ENCODE peak calls at places on chromosomes 13 and 19, in eight cellular contexts. N is Caco-2; O is breast epithelium; J is NT2/D1; S is AG04450; L is tibial nerve; Q is CD8-positive, alpha-beta memory T cell; W is thoracic aorta. B is an unnamed sample.

GRCh38 chr13:109610517-109610916 is 175.9 kb downstream of the IRS2 start:
- DNase-seq in N (peak; percentile 47), O (no peak), J (no peak), S (no peak), L (no peak), Q (peak; percentile 26), W (no peak), B (no peak)

GRCh38 chr19:41351339-41352245 is 2.1 kb downstream of the TGFB1 start:
- DNase-seq in N (no peak), O (no peak), J (no peak), S (no peak), L (no peak), Q (peak; percentile 85), W (no peak), B (peak; percentile 78)

GRCh38 chr19:18051887-18052286 is 34.8 kb downstream of the IL12RB1 start:
- DNase-seq in N (no peak), O (no peak), J (no peak), S (no peak), L (no peak), Q (no peak), W (no peak), B (no peak)

GRCh38 chr13:73622375-73622774 is 511.8 kb downstream of the KLF12 start:
- DNase-seq in N (no peak), O (no peak), J (no peak), S (no peak), L (no peak), Q (no peak), W (no peak), B (no peak)

GRCh38 chr19:10402441-10403038 is 802 bp downstream of the CDC37 start:
- DNase-seq in N (peak; percentile 55), O (no peak), J (no peak), S (no peak), L (no peak), Q (no peak), W (no peak), B (peak; percentile 77)

GRCh38 chr13:98206946-98207345 is 29.9 kb upstream of the RNF113B start:
- DNase-seq in N (no peak), O (no peak), J (no peak), S (peak; percentile 89), L (no peak), Q (no peak), W (no peak), B (no peak)

GRCh38 chr19:6925801-6926751 is 38.7 kb downstream of the ADGRE1 start:
- DNase-seq in N (no peak), O (no peak), J (no peak), S (no peak), L (no peak), Q (peak; percentile 3), W (no peak), B (no peak)

GRCh38 chr13:21071015-21071414 is 9.6 kb upstream of the LATS2 start:
- DNase-seq in N (peak; percentile 58), O (no peak), J (no peak), S (no peak), L (no peak), Q (no peak), W (no peak), B (no peak)

GRCh38 chr19:15422311-15423075 is 3.7 kb upstream of the AKAP8L start:
- DNase-seq in N (no peak), O (no peak), J (no peak), S (no peak), L (no peak), Q (no peak), W (no peak), B (no peak)

GRCh38 chr19:21474671-21475181 is 30.7 kb upstream of the ZNF429 start:
- DNase-seq in N (no peak), O (peak; percentile 87), J (peak; percentile 93), S (peak; percentile 2), L (peak; percentile 37), Q (peak; percentile 21), W (peak; percentile 20), B (no peak)

GRCh38 chr19:49497047-49497789 is 984 bp downstream of the RPS11 start:
- DNase-seq in N (no peak), O (no peak), J (no peak), S (no peak), L (peak; percentile 51), Q (peak; percentile 75), W (no peak), B (peak; percentile 74)

GRCh38 chr13:67986234-67986633 is 756.1 kb upstream of the PCDH9 start:
- DNase-seq in N (no peak), O (no peak), J (no peak), S (no peak), L (no peak), Q (no peak), W (no peak), B (no peak)

GRCh38 chr19:38693380-38694223 is 46.2 kb downstream of the ACTN4 start:
- DNase-seq in N (peak; percentile 76), O (no peak), J (peak; percentile 76), S (no peak), L (no peak), Q (peak; percentile 8), W (no peak), B (peak; percentile 59)

GRCh38 chr13:44243198-44243852 is 130.3 kb upstream of the SERP2 start:
- DNase-seq in N (peak; percentile 75), O (no peak), J (peak; percentile 49), S (no peak), L (no peak), Q (no peak), W (no peak), B (peak; percentile 18)

GRCh38 chr13:28611654-28612131 is 47.2 kb upstream of the POMP start:
- DNase-seq in N (no peak), O (no peak), J (no peak), S (no peak), L (no peak), Q (peak; percentile 26), W (no peak), B (no peak)

GRCh38 chr13:105341758-105342157 is 1193.7 kb downstream of the EFNB2 start:
- DNase-seq in N (no peak), O (no peak), J (no peak), S (no peak), L (no peak), Q (no peak), W (no peak), B (no peak)

GRCh38 chr13:105342421-105342820 is 1193.0 kb downstream of the EFNB2 start:
- DNase-seq in N (no peak), O (no peak), J (no peak), S (no peak), L (no peak), Q (no peak), W (no peak), B (no peak)

GRCh38 chr13:105346141-105346766 is 1189.2 kb downstream of the EFNB2 start:
- DNase-seq in N (no peak), O (no peak), J (no peak), S (peak; percentile 52), L (no peak), Q (no peak), W (no peak), B (no peak)

GRCh38 chr13:105343134-105343806 is 1192.2 kb downstream of the EFNB2 start:
- DNase-seq in N (no peak), O (no peak), J (no peak), S (no peak), L (no peak), Q (no peak), W (no peak), B (no peak)

GRCh38 chr13:105345116-105345515 is 1190.3 kb downstream of the EFNB2 start:
- DNase-seq in N (no peak), O (no peak), J (no peak), S (no peak), L (no peak), Q (no peak), W (no peak), B (no peak)
- H3K9me3 ChIP-seq in N (no peaks in the 10 kb centered on the region), O (no peaks in the 10 kb centered on the region), J (no peaks in the 10 kb centered on the region), S (no peaks in the 10 kb centered on the region), L (no peaks in the 10 kb centered on the region), Q (no peaks in the 10 kb centered on the region), W (no peaks in the 10 kb centered on the region), B (no peaks in the 10 kb centered on the region)

GRCh38 chr19:3407556-3408516 is 41.5 kb downstream of the NFIC start:
- DNase-seq in N (no peak), O (no peak), J (no peak), S (no peak), L (no peak), Q (no peak), W (no peak), B (no peak)

GRCh38 chr19:3409346-3410064 is 43.1 kb downstream of the NFIC start:
- DNase-seq in N (no peak), O (peak; percentile 84), J (no peak), S (no peak), L (peak; percentile 47), Q (no peak), W (no peak), B (no peak)

GRCh38 chr19:3406571-3407111 is 40.3 kb downstream of the NFIC start:
- DNase-seq in N (no peak), O (no peak), J (no peak), S (no peak), L (no peak), Q (no peak), W (no peak), B (no peak)

GRCh38 chr19:3411636-3412035 is 45.3 kb downstream of the NFIC start:
- DNase-seq in N (no peak), O (no peak), J (no peak), S (no peak), L (no peak), Q (no peak), W (no peak), B (no peak)

GRCh38 chr19:3408996-3409345 is 42.6 kb downstream of the NFIC start:
- DNase-seq in N (no peak), O (no peak), J (no peak), S (no peak), L (no peak), Q (no peak), W (no peak), B (no peak)
- H3K4me3 ChIP-seq in N (no peak overlapping the region), O (peak overlapping the region; percentile 56), J (no peak overlapping the region), S (no peak overlapping the region), L (peak overlapping the region; percentile 28), Q (no peak overlapping the region), W (no peak overlapping the region), B (no peak overlapping the region)

GRCh38 chr19:57773488-57773887 is 4.0 kb downstream of the ZNF586 start:
- DNase-seq in N (no peak), O (no peak), J (no peak), S (no peak), L (no peak), Q (no peak), W (no peak), B (no peak)
- H3K9me3 ChIP-seq in N (peaks cover 7% of the 10 kb centered on the region), O (peaks cover 72% of the 10 kb centered on the region), J (no peaks in the 10 kb centered on the region), S (peaks cover 52% of the 10 kb centered on the region), L (peaks cover 6% of the 10 kb centered on the region), Q (peaks cover 34% of the 10 kb centered on the region), W (peaks cover 48% of the 10 kb centered on the region), B (peaks cover 2% of the 10 kb centered on the region)

DNA sequence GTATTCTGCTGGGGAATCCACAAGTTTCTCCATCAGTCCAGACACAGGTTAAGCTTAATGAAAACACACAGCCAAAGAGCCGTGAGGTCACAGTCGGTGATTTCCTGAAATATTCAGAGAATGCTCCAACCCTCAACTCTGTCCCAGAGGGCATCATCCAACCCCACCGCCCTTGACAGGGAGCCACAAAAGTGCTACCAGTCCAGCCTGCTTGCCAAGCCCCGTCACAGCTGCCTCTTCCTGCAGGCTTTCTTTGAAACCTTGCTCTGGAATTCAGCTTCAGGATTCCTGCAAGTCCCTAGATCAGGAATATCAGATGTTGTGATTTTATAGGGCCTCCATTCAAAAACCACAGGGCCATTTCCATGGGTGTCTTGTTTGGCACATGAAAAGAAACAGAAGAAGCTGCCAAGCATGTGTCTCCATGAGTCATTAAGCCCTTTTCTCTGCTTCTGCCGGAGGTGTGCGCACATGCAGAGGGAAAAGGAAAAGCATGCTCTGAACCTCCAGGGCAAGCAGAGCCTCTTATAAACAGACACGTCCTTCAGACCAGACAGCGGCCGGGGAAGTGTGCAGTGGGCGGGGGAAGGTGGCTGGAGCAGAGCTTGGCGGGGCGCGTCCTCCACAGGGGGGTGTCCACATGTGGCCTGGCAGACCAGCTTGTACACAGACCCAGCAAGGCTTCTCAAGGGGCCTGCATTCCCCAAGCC is 164.7 kb downstream of the KATNAL1 start:
- DNase-seq in N (peak; percentile 84), O (peak; percentile 65), J (no peak), S (peak; percentile 97), L (no peak), Q (no peak), W (no peak), B (no peak)
- H3K4me3 ChIP-seq in N (no peak overlapping the region), O (peak overlapping the region; percentile 14), J (no peak overlapping the region), S (no peak overlapping the region), L (no peak overlapping the region), Q (no peak overlapping the region), W (no peak overlapping the region), B (no peak overlapping the region)

B was measured in HAP-1.